ENCODE peak calls at places on chromosomes 6 and 20, in five cellular contexts. V, B, W, E and N are unnamed samples.

GRCh38 chr6:19866900-19867627 is 29.9 kb downstream of the ID4 start:
- DNase-seq in V (no peak), B (no peak), W (peak), E (no peak), N (no peak)

GRCh38 chr6:107866606-107867301 is 42.6 kb upstream of the SCML4 start:
- DNase-seq in V (no peak), B (peak), W (no peak), E (peak), N (no peak)

GRCh38 chr20:63895886-63896135 is 885 bp downstream of the DNAJC5 start:
- DNase-seq in V (no peak), B (no peak), W (no peak), E (no peak), N (no peak)

GRCh38 chr6:14709900-14710299 is 536.0 kb upstream of the JARID2 start:
- DNase-seq in V (no peak), B (no peak), W (no peak), E (no peak), N (peak)

GRCh38 chr20:55792049-55792448 is 213.3 kb downstream of the CBLN4 start:
- DNase-seq in V (no peak), B (no peak), W (no peak), E (no peak), N (no peak)

GRCh38 chr6:35392111-35392702 is 49.8 kb downstream of the PPARD start:
- DNase-seq in V (no peak), B (no peak), W (no peak), E (peak), N (no peak)

GRCh38 chr6:126143650-126144260 is 157.4 kb downstream of the TRMT11 start:
- DNase-seq in V (no peak), B (peak), W (no peak), E (no peak), N (no peak)

GRCh38 chr6:17397764-17398194 is 4.4 kb downstream of the CAP2 start:
- DNase-seq in V (no peak), B (no peak), W (no peak), E (no peak), N (no peak)

GRCh38 chr6:41581381-41581991 is 35.3 kb downstream of the FOXP4 start:
- DNase-seq in V (no peak), B (peak), W (peak), E (no peak), N (peak)